ENCODE peak calls at places on chromosomes 5 and 9, in eight cellular contexts. Q is NCI-H345, P is A172, I is HS-27A, Z is foreskin melanocyte, F is pulmonary artery endothelial cell, W is astrocyte of the hippocampus, K is anterior cingulate cortex. S is an unnamed sample.

GRCh38 chr9:121324316-121324715 is 45.7 kb downstream of the STOM start:
- DNase-seq in K (no peak), P (no peak), F (no peak), I (no peak), Q (no peak), W (no peak), Z (no peak), S (no peak)

GRCh38 chr5:58069016-58069705 is 390.7 kb downstream of the PLK2 start:
- DNase-seq in W (no peak), I (no peak), F (no peak), Q (no peak), P (no peak), K (no peak), Z (no peak), S (no peak)

GRCh38 chr5:141654298-141654697 is 3.1 kb upstream of the FCHSD1 start:
- DNase-seq in W (peak), P (peak), Q (no peak), Z (no peak), F (no peak), I (no peak), K (no peak), S (no peak)

GRCh38 chr9:88949425-88949824 is 41.8 kb upstream of the S1PR3 start:
- DNase-seq in P (peak), I (no peak), Q (peak), K (peak), W (peak), F (peak), Z (no peak), S (peak)

GRCh38 chr9:128099932-128100491 is 27.5 kb downstream of the PTGES2 start:
- DNase-seq in W (peak), K (no peak), Q (no peak), I (no peak), Z (no peak), P (peak), F (no peak), S (peak)

GRCh38 chr9:135029434-135029833 is 58.0 kb upstream of the OLFM1 start:
- DNase-seq in F (no peak), K (no peak), P (no peak), I (no peak), W (no peak), Q (no peak), Z (no peak), S (no peak)

GRCh38 chr5:43683884-43684471 is 81.0 kb downstream of the NNT start:
- DNase-seq in I (no peak), K (no peak), Z (no peak), Q (no peak), W (no peak), F (no peak), P (no peak), S (no peak)

GRCh38 chr9:36023260-36024048 is 13.3 kb upstream of the RECK start:
- DNase-seq in F (no peak), Z (no peak), W (peak), Q (peak), K (peak), I (no peak), P (peak), S (peak)

GRCh38 chr9:94941211-94941875 is 214.8 kb downstream of the AOPEP start:
- DNase-seq in P (peak), I (no peak), K (no peak), Z (no peak), Q (no peak), F (peak), W (no peak), S (peak)

GRCh38 chr5:124193371-124193789 is 553.1 kb downstream of the ZNF608 start:
- DNase-seq in Q (no peak), Z (no peak), F (no peak), I (no peak), P (peak), W (peak), K (no peak), S (peak)

GRCh38 chr9:129006328-129007034 is 21.6 kb downstream of the SH3GLB2 start:
- DNase-seq in Z (peak), K (peak), Q (peak), I (no peak), F (peak), W (peak), P (peak), S (peak)

GRCh38 chr5:149416977-149417713 is 38.1 kb upstream of the IL17B start:
- DNase-seq in Q (no peak), P (no peak), K (no peak), F (no peak), I (no peak), W (peak), Z (no peak), S (no peak)

GRCh38 chr9:37239224-37239859 is 119.0 kb downstream of the ZCCHC7 start:
- DNase-seq in Z (no peak), F (no peak), P (no peak), Q (no peak), W (no peak), K (no peak), I (no peak), S (no peak)

GRCh38 chr5:41193462-41194166 is 19.7 kb downstream of the C6 start:
- DNase-seq in Q (no peak), P (peak), Z (no peak), W (peak), K (peak), I (peak), F (no peak), S (peak)

GRCh38 chr9:96620832-96621269 is 1.2 kb upstream of the CDC14B start:
- DNase-seq in Z (no peak), K (no peak), P (no peak), W (no peak), I (no peak), F (no peak), Q (no peak), S (no peak)

GRCh38 chr5:4725594-4725993 is 414.5 kb upstream of the ADAMTS16 start:
- DNase-seq in Q (no peak), F (no peak), W (no peak), Z (no peak), K (no peak), I (no peak), P (no peak), S (no peak)

GRCh38 chr5:94916619-94917018 is 298.1 kb downstream of the SLF1 start:
- DNase-seq in W (peak), P (no peak), Z (no peak), Q (no peak), I (no peak), K (no peak), F (no peak), S (no peak)

GRCh38 chr5:150057511-150057910 is 28.8 kb downstream of the CSF1R start:
- DNase-seq in Q (no peak), K (no peak), W (no peak), F (no peak), Z (no peak), I (no peak), P (no peak), S (no peak)

GRCh38 chr5:55694152-55694830 is 17.8 kb downstream of the SLC38A9 start:
- DNase-seq in P (peak), Z (no peak), W (peak), I (no peak), Q (no peak), F (no peak), K (no peak), S (peak)

GRCh38 chr5:67816456-67816855 is 399.1 kb upstream of the PIK3R1 start:
- DNase-seq in W (peak), I (no peak), Z (peak), F (no peak), P (no peak), Q (no peak), K (no peak), S (no peak)

GRCh38 chr5:150219142-150219541 is 29.3 kb downstream of the SLC6A7 start:
- DNase-seq in K (no peak), P (no peak), Q (no peak), I (no peak), F (no peak), W (no peak), Z (no peak), S (no peak)

GRCh38 chr9:129674229-129674628 is 8.8 kb downstream of the PRRX2 start:
- DNase-seq in W (no peak), I (no peak), K (no peak), P (no peak), F (no peak), Q (no peak), Z (no peak), S (no peak)

GRCh38 chr5:135606431-135606830 is 27.6 kb upstream of the CXCL14 start:
- DNase-seq in W (no peak), I (no peak), P (no peak), Q (no peak), F (no peak), Z (no peak), K (no peak), S (no peak)

GRCh38 chr9:20823051-20823450 is 139.0 kb downstream of the FOCAD start:
- DNase-seq in W (no peak), F (no peak), K (no peak), I (no peak), P (no peak), Z (no peak), Q (no peak), S (no peak)

GRCh38 chr5:35436441-35437057 is 181.1 kb upstream of the SPEF2 start:
- DNase-seq in P (peak), F (no peak), Z (peak), I (no peak), W (peak), K (no peak), Q (no peak), S (peak)

GRCh38 chr9:122418016-122418415 is 47.2 kb downstream of the PTGS1 start:
- DNase-seq in W (no peak), I (no peak), F (no peak), K (no peak), Q (no peak), P (no peak), Z (no peak), S (no peak)

GRCh38 chr5:96195053-96195452 is 233.4 kb upstream of the ELL2 start:
- DNase-seq in P (no peak), K (no peak), I (no peak), F (no peak), W (peak), Z (no peak), Q (no peak), S (no peak)

GRCh38 chr5:3843691-3844090 is 248.1 kb downstream of the IRX1 start:
- DNase-seq in I (no peak), Z (peak), K (no peak), F (no peak), P (no peak), Q (no peak), W (no peak), S (no peak)

GRCh38 chr9:114551750-114552685 is 35.6 kb upstream of the ATP6V1G1 start:
- DNase-seq in Z (peak), W (peak), I (peak), K (no peak), F (peak), P (peak), Q (no peak), S (peak)

GRCh38 chr5:177099422-177100093 is 12.8 kb downstream of the FGFR4 start:
- DNase-seq in K (no peak), I (no peak), Q (peak), P (no peak), F (no peak), Z (no peak), W (no peak), S (no peak)

GRCh38 chr5:39526914-39527477 is 102.2 kb upstream of the DAB2 start:
- DNase-seq in P (peak), F (peak), Z (no peak), Q (no peak), I (no peak), K (no peak), W (no peak), S (peak)

GRCh38 chr5:174159327-174160247 is 114.1 kb downstream of the NSG2 start:
- DNase-seq in F (no peak), P (peak), W (peak), I (peak), Q (no peak), Z (peak), K (no peak), S (no peak)

GRCh38 chr9:75889977-75890540 is 414 bp upstream of the PCSK5 start:
- DNase-seq in W (peak), Z (peak), K (peak), I (no peak), P (peak), F (no peak), Q (peak), S (no peak)